ENCODE peak calls at places on chromosomes 12 and 14, in six cellular contexts. C is tibial nerve; M is effector memory CD4-positive, alpha-beta T cell; V is stomach; B is sigmoid colon; F is adipocyte. A is an unnamed sample.

GRCh38 chr12:114729731-114730130 is 45.8 kb upstream of the TBX3 start:
- DNase-seq in F (peak; percentile 42), M (no peak), B (no peak), C (no peak), V (no peak), A (no peak)

GRCh38 chr12:76719642-76720041 is 44.3 kb upstream of the ZDHHC17 start:
- DNase-seq in V (no peak), M (no peak), B (no peak), C (no peak), F (no peak), A (no peak)

GRCh38 chr12:9721394-9722092 is 11.4 kb downstream of the CLECL1 start:
- DNase-seq in F (peak; percentile 73), B (no peak), V (no peak), M (no peak), C (no peak), A (no peak)

GRCh38 chr12:110750784-110751461 is 8.2 kb upstream of the PPP1CC start:
- DNase-seq in V (no peak), B (peak; percentile 69), C (no peak), F (no peak), M (no peak), A (no peak)

GRCh38 chr14:35234007-35234406 is 58.2 kb upstream of the PSMA6 start:
- DNase-seq in M (no peak), B (no peak), C (no peak), F (peak; percentile 71), V (no peak), A (no peak)

GRCh38 chr14:43981135-43981787 is 525.8 kb downstream of the FSCB start:
- DNase-seq in V (no peak), M (no peak), B (no peak), F (no peak), C (no peak), A (no peak)

GRCh38 chr14:71555654-71556559 is 376.3 kb upstream of the RGS6 start:
- DNase-seq in C (no peak), B (no peak), M (peak; percentile 27), F (no peak), V (no peak), A (peak; percentile 88)

GRCh38 chr14:86166541-86166940 is 636.6 kb downstream of the FLRT2 start:
- DNase-seq in V (no peak), F (no peak), M (no peak), B (no peak), C (no peak), A (no peak)

GRCh38 chr14:57122129-57122528 is 146.6 kb downstream of the EXOC5 start:
- DNase-seq in C (no peak), B (no peak), M (no peak), V (no peak), F (no peak), A (no peak)

GRCh38 chr12:108691154-108691994 is 39.9 kb downstream of the CORO1C start:
- DNase-seq in V (peak; percentile 80), C (peak; percentile 90), F (peak; percentile 97), B (peak; percentile 99), M (peak; percentile 48), A (peak; percentile 33)

GRCh38 chr12:108690799-108691153 is 40.5 kb downstream of the CORO1C start:
- DNase-seq in V (no peak), C (no peak), F (no peak), M (no peak), B (no peak), A (no peak)

GRCh38 chr12:108693186-108693585 is 38.1 kb downstream of the CORO1C start:
- DNase-seq in F (no peak), V (no peak), M (no peak), B (no peak), C (no peak), A (no peak)

GRCh38 chr12:108693781-108694180 is 37.5 kb downstream of the CORO1C start:
- DNase-seq in C (no peak), V (no peak), B (no peak), F (no peak), M (no peak), A (no peak)

GRCh38 chr12:108691995-108692808 is 39.1 kb downstream of the CORO1C start:
- DNase-seq in V (no peak), M (no peak), B (peak; percentile 76), C (no peak), F (peak; percentile 48), A (peak; percentile 22)
- H3K4me1 ChIP-seq in V (peaks cover 63% of the 10 kb centered on the region), M (peaks cover 32% of the 10 kb centered on the region), B (peaks cover 91% of the 10 kb centered on the region), C (peaks cover 81% of the 10 kb centered on the region), F (peaks cover 57% of the 10 kb centered on the region), A (peaks cover 49% of the 10 kb centered on the region)

GRCh38 chr12:57895337-57896138 is 45.8 kb upstream of the ATP23 start:
- DNase-seq in B (no peak), C (no peak), F (peak; percentile 7), M (no peak), V (no peak), A (no peak)
- H3K4me1 ChIP-seq in B (peaks cover 86% of the 10 kb centered on the region), C (peaks cover 88% of the 10 kb centered on the region), F (peaks cover 72% of the 10 kb centered on the region), M (peaks cover 57% of the 10 kb centered on the region), V (peaks cover 74% of the 10 kb centered on the region), A (peaks cover 70% of the 10 kb centered on the region)

GRCh38 chr12:27549801-27550652 is 26.0 kb downstream of the PPFIBP1 start:
- DNase-seq in M (no peak), V (peak; percentile 81), C (peak; percentile 93), B (peak; percentile 94), F (peak; percentile 96), A (no peak)
- H3K4me1 ChIP-seq in M (no peaks in the 10 kb centered on the region), V (peaks cover 12% of the 10 kb centered on the region), C (peaks cover 92% of the 10 kb centered on the region), B (peaks cover 86% of the 10 kb centered on the region), F (peaks cover 67% of the 10 kb centered on the region), A (no peaks in the 10 kb centered on the region)

DNA sequence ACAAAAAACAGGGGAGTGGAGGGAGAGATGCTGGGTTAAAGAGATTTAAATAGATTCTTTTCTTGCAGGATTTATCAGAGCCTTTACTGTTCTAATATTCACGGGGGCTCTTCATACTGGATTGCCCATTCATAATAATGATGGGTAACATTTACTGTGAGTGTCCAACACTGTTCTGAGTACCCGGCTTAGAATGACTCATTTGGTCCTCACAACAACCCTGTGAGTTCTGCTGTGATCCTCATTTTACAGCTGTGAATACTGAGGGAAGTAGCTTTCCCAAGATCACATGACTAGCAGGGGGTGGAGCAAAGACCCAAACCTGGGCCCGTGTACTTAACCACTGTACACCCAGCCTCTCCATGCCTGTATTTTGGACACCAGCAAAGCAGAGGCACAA is 113.4 kb downstream of the NT5DC3 start:
- DNase-seq in F (no peak), B (no peak), M (no peak), V (no peak), C (no peak), A (no peak)
- H3K4me1 ChIP-seq in F (peaks cover 7% of the 10 kb centered on the region), B (no peaks in the 10 kb centered on the region), M (no peaks in the 10 kb centered on the region), V (no peaks in the 10 kb centered on the region), C (no peaks in the 10 kb centered on the region), A (no peaks in the 10 kb centered on the region)

DNA sequence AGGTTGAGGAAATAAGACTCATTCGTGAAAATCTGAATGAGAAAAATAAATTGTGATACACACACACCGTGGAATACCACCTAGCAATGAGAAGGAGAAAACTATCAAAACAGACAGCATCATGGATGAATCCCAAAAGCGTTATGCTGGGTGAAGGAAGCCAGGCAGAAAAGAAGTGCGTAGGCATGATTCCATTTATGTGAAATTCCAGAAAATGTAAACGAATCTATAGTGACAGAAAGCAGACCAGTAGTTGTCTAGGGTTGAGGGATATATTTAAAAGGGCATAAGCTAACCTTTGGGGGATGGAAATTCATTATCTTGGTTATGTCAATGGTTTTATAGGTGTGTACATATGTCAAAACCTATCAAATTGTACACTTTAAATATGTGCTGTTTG is 42.5 kb upstream of the ANO2 start:
- DNase-seq in V (no peak), F (no peak), M (no peak), C (no peak), B (no peak), A (no peak)
- H3K4me1 ChIP-seq in V (no peaks in the 10 kb centered on the region), F (no peaks in the 10 kb centered on the region), M (no peaks in the 10 kb centered on the region), C (peaks cover 6% of the 10 kb centered on the region), B (peaks cover 14% of the 10 kb centered on the region), A (no peaks in the 10 kb centered on the region)

GRCh38 chr12:120500577-120500976 is 4.7 kb downstream of the DYNLL1 start:
- DNase-seq in C (no peak), V (no peak), M (no peak), F (no peak), B (no peak), A (no peak)
- H3K4me1 ChIP-seq in C (peaks cover 28% of the 10 kb centered on the region), V (peaks cover 10% of the 10 kb centered on the region), M (peaks cover 12% of the 10 kb centered on the region), F (peaks cover 12% of the 10 kb centered on the region), B (peaks cover 22% of the 10 kb centered on the region), A (peaks cover 14% of the 10 kb centered on the region)

GRCh38 chr12:48115957-48116356 is 3.2 kb upstream of the PFKM start:
- DNase-seq in C (no peak), B (no peak), V (no peak), F (no peak), M (no peak), A (no peak)
- H3K4me1 ChIP-seq in C (peaks cover 21% of the 10 kb centered on the region), B (peaks cover 20% of the 10 kb centered on the region), V (peaks cover 4% of the 10 kb centered on the region), F (peaks cover 8% of the 10 kb centered on the region), M (peaks cover 5% of the 10 kb centered on the region), A (peaks cover 15% of the 10 kb centered on the region)

GRCh38 chr12:47082283-47082962 is 2.7 kb upstream of the AMIGO2 start:
- DNase-seq in V (no peak), B (no peak), F (no peak), M (no peak), C (no peak), A (no peak)
- H3K4me1 ChIP-seq in V (peaks cover 8% of the 10 kb centered on the region), B (peaks cover 72% of the 10 kb centered on the region), F (peaks cover 50% of the 10 kb centered on the region), M (peaks cover 43% of the 10 kb centered on the region), C (peaks cover 59% of the 10 kb centered on the region), A (peaks cover 77% of the 10 kb centered on the region)